ENCODE peak calls at places on chromosomes 7 and 10, in five cellular contexts. G, Z, F, X and N are unnamed samples.
A peak's percentile ranks its signal among the peaks of the same experiment; 100 is the strongest.

GRCh38 chr7:33905389-33906032 is at the start of gene BMPER:
- DNase-seq in G (no peak), X (no peak), F (no peak), Z (no peak), N (peak; percentile 26)

GRCh38 chr7:26329520-26330269 is 38.0 kb downstream of the SNX10 start:
- DNase-seq in Z (peak; percentile 56), X (no peak), F (peak; percentile 43), G (no peak), N (no peak)

GRCh38 chr7:17144313-17144712 is 154.1 kb upstream of the AHR start:
- DNase-seq in F (no peak), Z (no peak), G (peak; percentile 26), X (peak; percentile 32), N (peak; percentile 78)

GRCh38 chr7:55308186-55308929 is 56.8 kb upstream of the LANCL2 start:
- DNase-seq in X (peak; percentile 53), Z (no peak), G (peak; percentile 81), F (no peak), N (peak; percentile 30)

GRCh38 chr10:114716811-114717404 is 58.8 kb upstream of the ABLIM1 start:
- DNase-seq in X (no peak), G (no peak), F (no peak), Z (no peak), N (no peak)

GRCh38 chr10:124306922-124307371 is 111.8 kb downstream of the OAT start:
- DNase-seq in G (no peak), F (no peak), Z (no peak), X (no peak), N (peak; percentile 5)

GRCh38 chr10:44415121-44415520 is 30.2 kb upstream of the CXCL12 start:
- DNase-seq in G (no peak), X (no peak), Z (no peak), F (no peak), N (no peak)

GRCh38 chr7:73353243-73353642 is 25.3 kb downstream of the FKBP6 start:
- DNase-seq in G (no peak), F (no peak), Z (no peak), X (no peak), N (no peak)

GRCh38 chr10:34762603-34763299 is 52.3 kb downstream of the PARD3 start:
- DNase-seq in G (no peak), F (no peak), X (no peak), Z (no peak), N (no peak)

GRCh38 chr7:112938895-112939588 is 147.6 kb downstream of the GPR85 start:
- DNase-seq in X (peak; percentile 35), F (peak; percentile 39), G (no peak), Z (peak; percentile 37), N (peak; percentile 12)

GRCh38 chr10:89463846-89464537 is 49.6 kb downstream of the IFIT5 start:
- DNase-seq in F (no peak), Z (no peak), X (no peak), G (no peak), N (no peak)

GRCh38 chr10:26938578-26938977 is 77.8 kb upstream of the ABI1 start:
- DNase-seq in Z (no peak), F (no peak), G (no peak), X (no peak), N (no peak)

GRCh38 chr10:76885815-76886214 is 751.8 kb downstream of the KCNMA1 start:
- DNase-seq in Z (no peak), F (peak; percentile 26), G (no peak), X (no peak), N (peak; percentile 56)

GRCh38 chr10:28624351-28624750 is 53.0 kb upstream of the BAMBI start:
- DNase-seq in F (no peak), G (no peak), Z (no peak), X (no peak), N (no peak)

GRCh38 chr10:74586088-74586585 is 240.3 kb upstream of the KAT6B start:
- DNase-seq in F (no peak), G (no peak), Z (no peak), X (no peak), N (peak; percentile 21)

GRCh38 chr7:39417642-39418041 is 148.6 kb upstream of the YAE1 start:
- DNase-seq in G (no peak), F (no peak), X (no peak), Z (no peak), N (no peak)

DNA sequence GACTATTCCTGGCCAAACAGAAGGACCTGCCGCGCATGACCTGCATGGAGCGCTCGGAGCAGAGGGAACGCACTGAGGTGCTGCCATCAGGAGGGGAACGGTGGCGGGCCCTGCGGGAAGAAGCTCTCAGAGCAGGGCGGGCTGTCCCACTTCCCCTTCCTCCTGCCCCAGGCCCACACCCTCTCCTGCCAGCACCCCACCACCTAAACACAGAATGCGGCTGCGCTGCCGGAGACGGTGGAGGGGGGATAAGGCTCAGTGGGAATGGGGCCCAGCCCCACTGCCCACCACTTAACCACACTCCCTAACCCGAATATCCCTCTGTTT is 117.0 kb downstream of the MAD1L1 start:
- DNase-seq in F (no peak), G (no peak), Z (no peak), X (no peak), N (no peak)
- H3K4me3 ChIP-seq in F (no peak overlapping the region), G (no peak overlapping the region), Z (no peak overlapping the region), X (no peak overlapping the region), N (no peak overlapping the region)

GRCh38 chr7:47345754-47346377 is 236.0 kb downstream of the TNS3 start:
- DNase-seq in G (no peak), Z (no peak), F (peak; percentile 7), X (no peak), N (no peak)
- TF ChIP-seq CTCF in G (no peak), Z (no peak), F (no peak), X (no peak), N (no peak)

GRCh38 chr7:28570113-28570969 is 158.0 kb downstream of the CREB5 start:
- DNase-seq in F (no peak), G (no peak), X (no peak), Z (no peak), N (peak; percentile 16)
- H3K4me3 ChIP-seq in F (no peak overlapping the region), G (no peak overlapping the region), X (no peak overlapping the region), Z (no peak overlapping the region), N (no peak overlapping the region)

GRCh38 chr10:62638062-62638477 is 166.4 kb upstream of the ADO start:
- DNase-seq in Z (no peak), X (no peak), G (no peak), F (no peak), N (peak; percentile 29)

GRCh38 chr10:62639139-62639538 is 165.4 kb upstream of the ADO start:
- DNase-seq in G (no peak), Z (no peak), F (no peak), X (no peak), N (no peak)

GRCh38 chr10:62635127-62635526 is 169.4 kb upstream of the ADO start:
- DNase-seq in Z (no peak), X (no peak), F (no peak), G (no peak), N (no peak)

GRCh38 chr10:62637249-62638061 is 167.1 kb upstream of the ADO start:
- DNase-seq in X (no peak), F (no peak), G (no peak), Z (no peak), N (peak; percentile 44)

GRCh38 chr10:62636825-62637248 is 167.7 kb upstream of the ADO start:
- DNase-seq in X (no peak), G (no peak), Z (no peak), F (no peak), N (no peak)
- TF ChIP-seq CTCF in X (no peak), G (no peak), Z (no peak), F (no peak), N (no peak)